ENCODE peak calls at places on chromosomes 7 and 10, in eight cellular contexts. One of them, this sample, is unnamed.

GRCh38 chr10:31321396-31321941 is 2.5 kb downstream of the ZEB1 start:
- DNase-seq in stimulated activated CD4-positive, alpha-beta T cell treated with anti-CD3 and anti-CD28 coated beads, Interleukin-12 subunit alpha, Interleukin-12 subunit beta, amount 100 ng/mL, for 4 hours: no peak
- DNase-seq in hepatocyte: no peak
- DNase-seq in stimulated activated CD8-positive, alpha-beta memory T cell treated with anti-CD3 and anti-CD28 coated beads, Interleukin-4, amount 100 ng/mL, for 24 hours: no peak
- DNase-seq in upper lobe of right lung: no peak
- DNase-seq in Calu3: no peak
- DNase-seq in mucosa of gallbladder: no peak
- DNase-seq in kidney tubule cell: no peak
- DNase-seq in this sample: peak

GRCh38 chr7:144674550-144674949 is 161.3 kb downstream of the TPK1 start:
- DNase-seq in mucosa of gallbladder: no peak
- DNase-seq in upper lobe of right lung: no peak
- DNase-seq in kidney tubule cell: no peak
- DNase-seq in stimulated activated CD8-positive, alpha-beta memory T cell treated with anti-CD3 and anti-CD28 coated beads, Interleukin-4, amount 100 ng/mL, for 24 hours: no peak
- DNase-seq in hepatocyte: no peak
- DNase-seq in Calu3: no peak
- DNase-seq in stimulated activated CD4-positive, alpha-beta T cell treated with anti-CD3 and anti-CD28 coated beads, Interleukin-12 subunit alpha, Interleukin-12 subunit beta, amount 100 ng/mL, for 4 hours: no peak
- DNase-seq in this sample: no peak

GRCh38 chr10:122344741-122345258 is 29.7 kb upstream of the PLEKHA1 start:
- DNase-seq in stimulated activated CD8-positive, alpha-beta memory T cell treated with anti-CD3 and anti-CD28 coated beads, Interleukin-4, amount 100 ng/mL, for 24 hours: no peak
- DNase-seq in upper lobe of right lung: no peak
- DNase-seq in hepatocyte: peak
- DNase-seq in mucosa of gallbladder: peak
- DNase-seq in stimulated activated CD4-positive, alpha-beta T cell treated with anti-CD3 and anti-CD28 coated beads, Interleukin-12 subunit alpha, Interleukin-12 subunit beta, amount 100 ng/mL, for 4 hours: no peak
- DNase-seq in kidney tubule cell: peak
- DNase-seq in Calu3: no peak
- DNase-seq in this sample: no peak

GRCh38 chr10:95459446-95459845 is 101.7 kb downstream of the SORBS1 start:
- DNase-seq in Calu3: no peak
- DNase-seq in upper lobe of right lung: no peak
- DNase-seq in hepatocyte: peak
- DNase-seq in stimulated activated CD4-positive, alpha-beta T cell treated with anti-CD3 and anti-CD28 coated beads, Interleukin-12 subunit alpha, Interleukin-12 subunit beta, amount 100 ng/mL, for 4 hours: no peak
- DNase-seq in kidney tubule cell: peak
- DNase-seq in mucosa of gallbladder: no peak
- DNase-seq in stimulated activated CD8-positive, alpha-beta memory T cell treated with anti-CD3 and anti-CD28 coated beads, Interleukin-4, amount 100 ng/mL, for 24 hours: no peak
- DNase-seq in this sample: no peak

GRCh38 chr10:97724341-97724941 is 10.9 kb downstream of the MARVELD1 start:
- DNase-seq in stimulated activated CD4-positive, alpha-beta T cell treated with anti-CD3 and anti-CD28 coated beads, Interleukin-12 subunit alpha, Interleukin-12 subunit beta, amount 100 ng/mL, for 4 hours: no peak
- DNase-seq in kidney tubule cell: peak
- DNase-seq in hepatocyte: peak
- DNase-seq in stimulated activated CD8-positive, alpha-beta memory T cell treated with anti-CD3 and anti-CD28 coated beads, Interleukin-4, amount 100 ng/mL, for 24 hours: no peak
- DNase-seq in Calu3: no peak
- DNase-seq in upper lobe of right lung: no peak
- DNase-seq in mucosa of gallbladder: no peak
- DNase-seq in this sample: no peak

GRCh38 chr10:132451506-132452215 is 54.7 kb downstream of the PWWP2B start:
- DNase-seq in upper lobe of right lung: no peak
- DNase-seq in stimulated activated CD4-positive, alpha-beta T cell treated with anti-CD3 and anti-CD28 coated beads, Interleukin-12 subunit alpha, Interleukin-12 subunit beta, amount 100 ng/mL, for 4 hours: no peak
- DNase-seq in hepatocyte: no peak
- DNase-seq in Calu3: no peak
- DNase-seq in stimulated activated CD8-positive, alpha-beta memory T cell treated with anti-CD3 and anti-CD28 coated beads, Interleukin-4, amount 100 ng/mL, for 24 hours: no peak
- DNase-seq in mucosa of gallbladder: no peak
- DNase-seq in kidney tubule cell: no peak
- DNase-seq in this sample: no peak

GRCh38 chr10:30894221-30894620 is 137.4 kb downstream of the ZNF438 start:
- DNase-seq in Calu3: no peak
- DNase-seq in stimulated activated CD8-positive, alpha-beta memory T cell treated with anti-CD3 and anti-CD28 coated beads, Interleukin-4, amount 100 ng/mL, for 24 hours: no peak
- DNase-seq in hepatocyte: no peak
- DNase-seq in stimulated activated CD4-positive, alpha-beta T cell treated with anti-CD3 and anti-CD28 coated beads, Interleukin-12 subunit alpha, Interleukin-12 subunit beta, amount 100 ng/mL, for 4 hours: no peak
- DNase-seq in mucosa of gallbladder: no peak
- DNase-seq in kidney tubule cell: no peak
- DNase-seq in upper lobe of right lung: no peak
- DNase-seq in this sample: no peak

GRCh38 chr7:42522227-42522991 is 285.4 kb upstream of the GLI3 start:
- DNase-seq in Calu3: no peak
- DNase-seq in stimulated activated CD4-positive, alpha-beta T cell treated with anti-CD3 and anti-CD28 coated beads, Interleukin-12 subunit alpha, Interleukin-12 subunit beta, amount 100 ng/mL, for 4 hours: no peak
- DNase-seq in mucosa of gallbladder: no peak
- DNase-seq in upper lobe of right lung: no peak
- DNase-seq in hepatocyte: peak
- DNase-seq in stimulated activated CD8-positive, alpha-beta memory T cell treated with anti-CD3 and anti-CD28 coated beads, Interleukin-4, amount 100 ng/mL, for 24 hours: no peak
- DNase-seq in kidney tubule cell: no peak
- DNase-seq in this sample: no peak

GRCh38 chr7:65269150-65269856 is 104.4 kb upstream of the ZNF92 start:
- DNase-seq in stimulated activated CD4-positive, alpha-beta T cell treated with anti-CD3 and anti-CD28 coated beads, Interleukin-12 subunit alpha, Interleukin-12 subunit beta, amount 100 ng/mL, for 4 hours: peak
- DNase-seq in Calu3: peak
- DNase-seq in upper lobe of right lung: peak
- DNase-seq in mucosa of gallbladder: no peak
- DNase-seq in stimulated activated CD8-positive, alpha-beta memory T cell treated with anti-CD3 and anti-CD28 coated beads, Interleukin-4, amount 100 ng/mL, for 24 hours: peak
- DNase-seq in hepatocyte: peak
- DNase-seq in kidney tubule cell: peak
- DNase-seq in this sample: no peak

GRCh38 chr10:51960494-51960895 is 261.1 kb upstream of the CSTF2T start:
- DNase-seq in stimulated activated CD4-positive, alpha-beta T cell treated with anti-CD3 and anti-CD28 coated beads, Interleukin-12 subunit alpha, Interleukin-12 subunit beta, amount 100 ng/mL, for 4 hours: no peak
- DNase-seq in mucosa of gallbladder: no peak
- DNase-seq in stimulated activated CD8-positive, alpha-beta memory T cell treated with anti-CD3 and anti-CD28 coated beads, Interleukin-4, amount 100 ng/mL, for 24 hours: no peak
- DNase-seq in kidney tubule cell: peak
- DNase-seq in hepatocyte: peak
- DNase-seq in upper lobe of right lung: no peak
- DNase-seq in Calu3: peak
- DNase-seq in this sample: no peak

GRCh38 chr7:3559178-3559765 is 258.2 kb downstream of the SDK1 start:
- DNase-seq in upper lobe of right lung: no peak
- DNase-seq in hepatocyte: peak
- DNase-seq in stimulated activated CD4-positive, alpha-beta T cell treated with anti-CD3 and anti-CD28 coated beads, Interleukin-12 subunit alpha, Interleukin-12 subunit beta, amount 100 ng/mL, for 4 hours: no peak
- DNase-seq in stimulated activated CD8-positive, alpha-beta memory T cell treated with anti-CD3 and anti-CD28 coated beads, Interleukin-4, amount 100 ng/mL, for 24 hours: no peak
- DNase-seq in mucosa of gallbladder: peak
- DNase-seq in kidney tubule cell: peak
- DNase-seq in Calu3: peak
- DNase-seq in this sample: no peak

GRCh38 chr7:104986623-104987259 is 27.3 kb upstream of the KMT2E start:
- DNase-seq in kidney tubule cell: no peak
- DNase-seq in hepatocyte: no peak
- DNase-seq in upper lobe of right lung: no peak
- DNase-seq in mucosa of gallbladder: no peak
- DNase-seq in Calu3: no peak
- DNase-seq in stimulated activated CD8-positive, alpha-beta memory T cell treated with anti-CD3 and anti-CD28 coated beads, Interleukin-4, amount 100 ng/mL, for 24 hours: no peak
- DNase-seq in stimulated activated CD4-positive, alpha-beta T cell treated with anti-CD3 and anti-CD28 coated beads, Interleukin-12 subunit alpha, Interleukin-12 subunit beta, amount 100 ng/mL, for 4 hours: no peak
- DNase-seq in this sample: no peak

This sample was measured in T-helper 17 cell.